ENCODE peak calls at places on chromosomes 12 and 14, in seven cellular contexts. M is cardiac fibroblast, S is Panc1, N is lower lobe of right lung, Q is adrenal gland, V is tibial artery, F is cardiac muscle cell. G is an unnamed sample.

GRCh38 chr14:22391908-22392307 is 197.1 kb downstream of the DAD1 start:
- DNase-seq in V (no peak), M (peak; percentile 83), Q (peak; percentile 66), F (peak; percentile 88), N (peak; percentile 57), S (no peak), G (peak; percentile 71)

GRCh38 chr12:54164402-54165145 is 24.2 kb downstream of the SMUG1 start:
- DNase-seq in S (no peak), M (no peak), V (no peak), N (no peak), F (no peak), Q (no peak), G (no peak)

GRCh38 chr12:19689226-19689625 is 249.9 kb downstream of the AEBP2 start:
- DNase-seq in N (no peak), V (no peak), F (no peak), S (no peak), M (no peak), Q (no peak), G (no peak)

GRCh38 chr12:33628087-33628486 is 188.5 kb upstream of the SYT10 start:
- DNase-seq in M (no peak), F (no peak), N (no peak), V (no peak), Q (no peak), S (no peak), G (no peak)

GRCh38 chr12:46410495-46410894 is 37.9 kb upstream of the SLC38A2 start:
- DNase-seq in S (no peak), Q (no peak), N (no peak), F (no peak), M (no peak), V (no peak), G (no peak)

GRCh38 chr12:111304642-111305071 is 64.2 kb downstream of the PHETA1 start:
- DNase-seq in S (no peak), Q (no peak), V (no peak), F (no peak), M (no peak), N (no peak), G (no peak)

GRCh38 chr12:67034110-67034879 is 234.9 kb upstream of the CAND1 start:
- DNase-seq in N (no peak), V (no peak), M (no peak), Q (peak; percentile 27), S (peak; percentile 27), F (peak; percentile 2), G (peak; percentile 1)

GRCh38 chr12:6452908-6453630 is 1.2 kb downstream of the TAPBPL start:
- DNase-seq in V (no peak), F (no peak), N (peak; percentile 62), M (no peak), S (no peak), Q (peak; percentile 49), G (no peak)

GRCh38 chr14:96051642-96052540 is 12.7 kb downstream of the C14orf132 start:
- DNase-seq in F (no peak), M (no peak), N (no peak), S (no peak), V (no peak), Q (no peak), G (no peak)

GRCh38 chr14:74551001-74551400 is 57.4 kb downstream of the ISCA2 start:
- DNase-seq in S (no peak), M (no peak), Q (no peak), F (no peak), N (no peak), V (no peak), G (no peak)

GRCh38 chr14:74551431-74551830 is 57.9 kb downstream of the ISCA2 start:
- DNase-seq in N (no peak), M (no peak), F (no peak), V (no peak), S (no peak), Q (no peak), G (no peak)

GRCh38 chr14:74548881-74549280 is 55.3 kb downstream of the ISCA2 start:
- DNase-seq in V (peak; percentile 97), S (no peak), N (no peak), Q (no peak), F (peak; percentile 72), M (peak; percentile 74), G (peak; percentile 71)

GRCh38 chr14:74550071-74550470 is 56.5 kb downstream of the ISCA2 start:
- DNase-seq in M (no peak), V (no peak), Q (no peak), S (no peak), N (no peak), F (no peak), G (no peak)

GRCh38 chr14:74549588-74549987 is 56.0 kb downstream of the ISCA2 start:
- DNase-seq in F (peak; percentile 27), M (peak; percentile 31), Q (no peak), S (no peak), V (no peak), N (no peak), G (peak; percentile 52)
- TF ChIP-seq CTCF in F (peak; percentile 39), M (peak; percentile 49), Q (no peak), S (no peak), V (no peak), N (peak; percentile 17), G (peak; percentile 50)

GRCh38 chr14:32821989-32822653 is 116.6 kb upstream of the NPAS3 start:
- DNase-seq in Q (no peak), M (no peak), N (no peak), S (no peak), V (no peak), F (no peak), G (peak; percentile 13)

GRCh38 chr14:32820182-32820581 is 118.5 kb upstream of the NPAS3 start:
- DNase-seq in F (peak; percentile 6), Q (no peak), M (no peak), N (no peak), S (no peak), V (no peak), G (no peak)

GRCh38 chr14:32820686-32821085 is 118.0 kb upstream of the NPAS3 start:
- DNase-seq in N (no peak), F (no peak), V (no peak), Q (no peak), S (no peak), M (no peak), G (no peak)

GRCh38 chr14:32816588-32816987 is 122.1 kb upstream of the NPAS3 start:
- DNase-seq in V (no peak), S (no peak), M (no peak), N (no peak), Q (no peak), F (no peak), G (no peak)

GRCh38 chr14:32818576-32818975 is 120.1 kb upstream of the NPAS3 start:
- DNase-seq in N (no peak), S (no peak), Q (no peak), M (no peak), V (no peak), F (no peak), G (no peak)
- H3K4me3 ChIP-seq in N (no peak overlapping the region), S (no peak overlapping the region), Q (no peak overlapping the region), M (no peak overlapping the region), V (no peak overlapping the region), F (no peak overlapping the region), G (no peak overlapping the region)

GRCh38 chr12:121789800-121790748 is 3.4 kb downstream of the RHOF start:
- DNase-seq in N (peak; percentile 90), F (peak; percentile 27), S (no peak), M (no peak), Q (peak; percentile 61), V (no peak), G (no peak)

GRCh38 chr12:121793836-121794531 is 496 bp upstream of the RHOF start:
- DNase-seq in F (peak; percentile 94), N (peak; percentile 96), Q (peak; percentile 93), M (peak; percentile 95), V (peak; percentile 93), S (no peak), G (peak; percentile 98)

GRCh38 chr12:121793501-121793835 is at the start of gene RHOF:
- DNase-seq in M (no peak), V (no peak), Q (peak; percentile 55), S (no peak), N (peak; percentile 80), F (no peak), G (peak; percentile 62)

GRCh38 chr12:121792607-121793500 is 634 bp downstream of the RHOF start:
- DNase-seq in M (no peak), S (no peak), Q (peak; percentile 63), F (no peak), N (peak; percentile 81), V (no peak), G (no peak)

DNA sequence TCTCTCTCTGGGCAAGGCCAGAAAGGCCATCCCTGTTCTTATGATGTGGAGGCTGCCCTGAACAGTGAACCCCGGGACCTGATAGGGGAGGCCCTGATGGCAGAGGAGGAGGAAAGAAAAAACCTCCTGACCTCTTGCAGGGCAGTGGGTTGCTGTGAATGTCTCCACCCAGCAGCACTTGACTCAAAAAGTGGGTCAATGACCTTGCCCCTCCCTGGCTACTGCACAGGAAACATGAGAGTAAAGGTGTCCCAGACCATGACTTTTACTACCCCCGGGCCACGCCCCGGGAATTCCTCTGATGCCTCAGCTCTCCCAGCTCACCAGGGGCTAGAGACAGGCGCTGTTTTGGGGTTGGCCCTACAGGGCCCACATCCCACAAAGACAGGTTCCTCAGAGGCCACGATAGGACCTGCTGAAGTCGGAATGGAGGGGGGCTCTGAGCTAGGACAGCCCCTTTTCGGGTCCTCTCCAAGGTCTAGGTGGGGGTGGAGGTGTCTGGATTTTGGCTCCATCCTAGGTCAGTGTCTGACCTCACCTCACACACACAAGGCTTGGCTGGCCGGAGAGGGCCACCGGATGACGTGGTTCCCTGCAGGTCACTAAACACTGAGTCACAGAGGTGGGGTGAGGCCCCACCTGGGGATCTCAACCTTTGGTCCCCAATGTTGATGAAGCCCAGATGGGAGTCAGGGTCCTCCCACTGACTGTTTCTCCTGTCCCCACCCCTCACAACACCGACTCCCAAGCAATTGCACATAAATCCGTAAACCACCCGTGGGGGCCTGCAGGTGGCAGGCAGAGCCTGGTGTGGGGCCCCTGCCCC is 1.6 kb downstream of the RHOF start:
- DNase-seq in V (no peak), M (no peak), S (no peak), N (no peak), F (no peak), Q (peak; percentile 54), G (no peak)
- TF ChIP-seq CTCF in V (no peak), M (no peak), S (no peak), N (no peak), F (no peak), Q (no peak), G (no peak)

GRCh38 chr12:52631264-52631663 is 12.9 kb upstream of the KRT73 start:
- DNase-seq in M (no peak), Q (no peak), V (peak; percentile 20), N (no peak), F (no peak), S (no peak), G (no peak)

GRCh38 chr12:52630609-52631200 is 12.3 kb upstream of the KRT73 start:
- DNase-seq in Q (no peak), M (no peak), N (no peak), S (no peak), V (peak; percentile 1), F (no peak), G (no peak)

GRCh38 chr12:52628841-52629240 is 10.5 kb upstream of the KRT73 start:
- DNase-seq in N (no peak), Q (no peak), M (no peak), S (no peak), F (no peak), V (no peak), G (no peak)

GRCh38 chr12:52629251-52630103 is 11.1 kb upstream of the KRT73 start:
- DNase-seq in S (no peak), F (no peak), V (no peak), M (no peak), N (no peak), Q (no peak), G (no peak)

DNA sequence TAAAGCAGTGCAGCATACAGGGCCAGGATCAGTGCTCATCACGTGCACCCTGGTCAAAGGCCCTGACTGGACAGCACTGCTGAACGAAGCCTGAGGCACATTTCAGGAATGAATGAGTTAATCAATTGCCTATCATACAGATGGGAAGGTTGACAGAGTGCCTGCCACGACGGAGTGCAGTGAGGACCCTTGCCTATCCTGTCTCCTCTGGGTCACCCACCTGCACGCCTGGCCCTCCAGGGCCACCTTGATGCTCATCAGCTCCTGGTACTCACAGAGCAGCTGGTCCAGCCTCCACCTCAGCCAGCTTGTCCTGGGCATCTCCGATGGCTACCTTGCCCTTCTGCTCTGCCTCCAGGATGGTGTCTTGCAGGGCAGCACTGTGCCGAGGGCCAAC is 11.7 kb upstream of the KRT73 start:
- DNase-seq in N (no peak), M (no peak), V (peak; percentile 40), F (no peak), Q (no peak), S (no peak), G (no peak)
- H3K4me3 ChIP-seq in N (no peak overlapping the region), M (no peak overlapping the region), V (no peak overlapping the region), F (no peak overlapping the region), Q (no peak overlapping the region), S (no peak overlapping the region), G (no peak overlapping the region)